ENCODE peak calls at places on chromosomes 6 and 20, in four cellular contexts. W is endothelial cell of umbilical vein, L is K562, C is GM12878. O is an unnamed sample.

GRCh38 chr20:56957737-56958553 is 308.5 kb downstream of the BMP7 start:
- DNase-seq in W (no peak), L (no peak), C (no peak), O (no peak)

GRCh38 chr6:88662653-88663174 is 300.7 kb downstream of the RNGTT start:
- DNase-seq in W (no peak), L (no peak), C (peak), O (no peak)

GRCh38 chr20:3084283-3084985 is at the start of gene AVP:
- DNase-seq in W (no peak), L (no peak), C (no peak), O (no peak)

GRCh38 chr20:46541229-46541935 is 9.1 kb downstream of the OCSTAMP start:
- DNase-seq in W (no peak), L (no peak), C (no peak), O (no peak)

GRCh38 chr20:48489656-48490055 is 338.1 kb downstream of the PREX1 start:
- DNase-seq in W (no peak), L (no peak), C (no peak), O (no peak)

GRCh38 chr6:130453230-130453629 is 87.4 kb downstream of the TMEM200A start:
- DNase-seq in W (no peak), L (no peak), C (no peak), O (peak)

GRCh38 chr6:39550191-39550590 is 175.0 kb downstream of the KIF6 start:
- DNase-seq in W (no peak), L (no peak), C (no peak), O (no peak)

GRCh38 chr6:169247991-169248390 is 5.7 kb downstream of the THBS2 start:
- DNase-seq in W (no peak), L (no peak), C (no peak), O (no peak)

GRCh38 chr6:136922680-136922996 is 537 bp downstream of the SLC35D3 start:
- DNase-seq in W (no peak), L (no peak), C (no peak), O (no peak)

GRCh38 chr20:24109008-24109407 is 120.4 kb upstream of the GGTLC1 start:
- DNase-seq in W (no peak), L (peak), C (no peak), O (no peak)

GRCh38 chr6:127195833-127196232 is 70.8 kb upstream of the RNF146 start:
- DNase-seq in W (no peak), L (no peak), C (no peak), O (no peak)

GRCh38 chr6:97790926-97791590 is 508.0 kb upstream of the MMS22L start:
- DNase-seq in W (no peak), L (no peak), C (no peak), O (no peak)

GRCh38 chr6:88380083-88380482 is 213.9 kb upstream of the CNR1 start:
- DNase-seq in W (peak), L (no peak), C (no peak), O (peak)

GRCh38 chr20:5621305-5621704 is 128.9 kb upstream of the SHLD1 start:
- DNase-seq in W (peak), L (no peak), C (no peak), O (no peak)

GRCh38 chr6:107641500-107641931 is 151.6 kb downstream of the SOBP start:
- DNase-seq in W (no peak), L (no peak), C (no peak), O (no peak)

GRCh38 chr6:153852481-153852880 is 186.6 kb upstream of the OPRM1 start:
- DNase-seq in W (no peak), L (no peak), C (no peak), O (no peak)

GRCh38 chr6:71157350-71157749 is 131.3 kb upstream of the OGFRL1 start:
- DNase-seq in W (no peak), L (no peak), C (no peak), O (no peak)
- TF ChIP-seq FOS in W (no peak), L (no peak), C (no peak), O (no peak)

GRCh38 chr6:119129148-119129967 is 50.9 kb upstream of the FAM184A start:
- DNase-seq in W (peak), L (peak), C (no peak), O (peak)
- TF ChIP-seq FOS in W (no peak), L (no peak), C (no peak), O (no peak)

DNA sequence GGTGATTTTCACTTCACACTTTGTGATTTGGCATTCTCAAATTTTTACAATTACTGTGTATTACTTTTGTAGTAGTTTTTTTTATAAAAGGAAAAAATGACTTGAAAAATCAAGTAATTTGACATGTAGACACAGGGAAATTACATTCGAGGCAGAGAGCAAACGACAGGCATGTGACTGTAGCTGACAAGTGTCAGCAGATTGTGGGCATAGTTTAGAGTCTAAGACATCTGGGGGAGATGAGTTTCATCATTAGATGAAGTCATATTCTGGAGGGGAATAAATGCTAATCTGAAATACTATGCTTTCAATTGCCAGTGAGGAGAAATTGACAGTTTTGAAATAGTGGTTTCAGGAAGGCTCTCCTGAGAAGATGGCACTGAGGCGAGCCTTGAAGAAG is 126.0 kb downstream of the MTHFD1L start:
- DNase-seq in W (no peak), L (no peak), C (no peak), O (no peak)
- TF ChIP-seq FOS in W (no peak), L (no peak), C (no peak), O (no peak)

DNA sequence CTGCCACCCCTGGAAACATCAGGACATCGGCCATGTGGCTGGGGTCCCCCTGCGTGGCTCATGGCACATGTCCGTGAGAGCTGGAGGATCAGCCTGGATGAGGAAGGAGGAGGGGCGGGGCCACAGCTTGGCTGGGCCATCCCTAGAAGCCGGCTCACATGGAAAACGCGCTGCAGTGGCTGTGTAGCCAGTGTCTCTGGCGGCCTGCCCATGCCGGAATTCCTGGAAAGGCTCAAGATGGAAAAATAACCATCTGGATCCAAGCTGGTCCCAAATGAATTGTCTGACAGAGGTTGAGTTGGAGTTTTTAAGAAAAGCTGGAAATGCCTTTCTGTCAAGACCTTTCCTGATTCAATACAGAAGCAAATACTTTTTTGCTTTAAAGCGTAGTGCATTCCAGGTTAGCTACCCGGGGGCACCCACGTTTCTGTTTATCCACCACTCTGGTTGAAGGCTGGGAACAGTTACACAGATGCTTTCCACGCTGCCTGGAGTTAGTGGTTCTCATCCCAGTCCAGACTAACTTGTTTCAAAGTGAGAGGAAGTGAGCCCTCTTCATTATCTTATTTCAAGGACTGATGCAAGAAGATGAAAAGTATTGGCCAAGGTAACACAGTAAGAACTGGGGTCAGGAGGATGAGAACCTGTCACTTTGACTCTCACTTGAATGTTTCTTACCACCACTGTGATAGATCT is 99.0 kb downstream of the GMPR start:
- DNase-seq in W (peak), L (no peak), C (no peak), O (peak)
- TF ChIP-seq FOS in W (peak), L (no peak), C (no peak), O (no peak)

GRCh38 chr20:51569815-51570741 is 27.6 kb upstream of the NFATC2 start:
- DNase-seq in W (peak), L (no peak), C (no peak), O (no peak)
- TF ChIP-seq FOS in W (no peak), L (no peak), C (no peak), O (peak)